ENCODE peak calls at places on chromosomes 6 and 20, in six cellular contexts. B is uterus; Q is choroid plexus epithelial cell; L is activated CD8-positive, alpha-beta T cell treated with anti-CD3 and anti-CD28 coated beads for 36 hours; Z is substantia nigra; V is GM19239. W is an unnamed sample.

GRCh38 chr6:111866857-111867256 is 6.4 kb downstream of the FYN start:
- DNase-seq in B (no peak), L (no peak), Z (no peak), V (no peak), Q (no peak), W (no peak)

GRCh38 chr6:93407186-93407585 is 12.2 kb downstream of the EPHA7 start:
- DNase-seq in B (no peak), Z (no peak), L (no peak), V (no peak), Q (peak; percentile 84), W (no peak)

GRCh38 chr20:5448449-5449118 is 131.8 kb upstream of the PROKR2 start:
- DNase-seq in V (peak; percentile 58), L (peak; percentile 77), Q (peak; percentile 63), Z (peak; percentile 47), B (no peak), W (no peak)

GRCh38 chr6:166173292-166173951 is 5.8 kb upstream of the TBXT start:
- DNase-seq in Z (no peak), V (no peak), L (no peak), Q (peak; percentile 7), B (no peak), W (no peak)

GRCh38 chr6:161080263-161080970 is 88.8 kb downstream of the MAP3K4 start:
- DNase-seq in L (no peak), Z (no peak), Q (no peak), V (no peak), B (no peak), W (no peak)

GRCh38 chr20:51800769-51801219 is 1.5 kb downstream of the SALL4 start:
- DNase-seq in Q (peak; percentile 15), V (no peak), Z (no peak), L (peak; percentile 25), B (no peak), W (no peak)

GRCh38 chr6:115947964-115948541 is 112.6 kb downstream of the FRK start:
- DNase-seq in B (no peak), L (no peak), Z (no peak), Q (no peak), V (no peak), W (no peak)

GRCh38 chr6:63514488-63515173 is 57.6 kb upstream of the LOC128125822 start:
- DNase-seq in B (no peak), V (no peak), L (no peak), Q (no peak), Z (no peak), W (no peak)

GRCh38 chr20:47862841-47863240 is 77.6 kb upstream of the SULF2 start:
- DNase-seq in V (no peak), Z (no peak), B (no peak), L (no peak), Q (no peak), W (no peak)

GRCh38 chr20:48690888-48691287 is 136.9 kb downstream of the PREX1 start:
- DNase-seq in V (no peak), Q (no peak), L (no peak), Z (peak; percentile 48), B (no peak), W (no peak)

GRCh38 chr6:135481786-135482369 is 15.7 kb downstream of the AHI1 start:
- DNase-seq in V (no peak), B (no peak), Z (no peak), L (no peak), Q (peak; percentile 23), W (no peak)

GRCh38 chr6:10837009-10837691 is 1.2 kb downstream of the MAK start:
- DNase-seq in L (peak; percentile 6), Z (peak; percentile 8), V (no peak), B (no peak), Q (peak; percentile 6), W (peak; percentile 55)

GRCh38 chr20:41018153-41018552 is 10.5 kb upstream of the TOP1 start:
- DNase-seq in Q (no peak), Z (no peak), V (no peak), B (no peak), L (no peak), W (no peak)

GRCh38 chr20:11271920-11272594 is 598.3 kb upstream of the JAG1 start:
- DNase-seq in L (no peak), Z (no peak), V (no peak), Q (no peak), B (no peak), W (no peak)

GRCh38 chr6:132490024-132490423 is 22.9 kb downstream of the STX7 start:
- DNase-seq in Z (no peak), Q (peak; percentile 27), L (no peak), V (no peak), B (no peak), W (no peak)

GRCh38 chr6:168134399-168135201 is 55.6 kb upstream of the FRMD1 start:
- DNase-seq in L (no peak), Z (no peak), Q (no peak), B (no peak), V (no peak), W (no peak)

GRCh38 chr6:142935553-142936517 is 9.1 kb downstream of the HIVEP2 start:
- DNase-seq in Z (no peak), Q (no peak), V (no peak), L (peak; percentile 64), B (no peak), W (peak; percentile 56)

GRCh38 chr20:50399003-50399916 is 110.9 kb upstream of the PTPN1 start:
- DNase-seq in L (no peak), V (no peak), B (peak; percentile 70), Q (no peak), Z (peak; percentile 31), W (peak; percentile 95)